ENCODE peak calls at places on chromosomes 2 and 18, in seven cellular contexts. J, D, C, X, W, B and M are unnamed samples. For H3K4me1, the result is how much of the 10 kb centered on the place peaks cover.

GRCh38 chr2:135839713-135840112 is 2.7 kb upstream of the LCT start:
- DNase-seq in J (no peak), D (peak), C (no peak), X (no peak), W (no peak), B (no peak), M (no peak)

GRCh38 chr2:158742536-158742935 is 52.6 kb upstream of the DAPL1 start:
- DNase-seq in J (no peak), D (no peak), C (no peak), X (no peak), W (no peak), B (no peak), M (no peak)

GRCh38 chr2:33412920-33413319 is 63.5 kb upstream of the RASGRP3 start:
- DNase-seq in J (no peak), D (peak), C (no peak), X (no peak), W (no peak), B (no peak), M (no peak)

GRCh38 chr18:3411327-3411726 is 38.6 kb upstream of the TGIF1 start:
- DNase-seq in J (no peak), D (no peak), C (no peak), X (no peak), W (no peak), B (no peak), M (no peak)

GRCh38 chr2:101949304-101949703 is 42.5 kb upstream of the IL1R2 start:
- DNase-seq in J (no peak), D (no peak), C (no peak), X (no peak), W (no peak), B (no peak), M (no peak)

GRCh38 chr2:161223139-161223732 is 63.0 kb downstream of the TANK start:
- DNase-seq in J (no peak), D (peak), C (peak), X (no peak), W (no peak), B (no peak), M (no peak)

GRCh38 chr2:231332872-231333500 is 62.5 kb upstream of the B3GNT7 start:
- DNase-seq in J (no peak), D (peak), C (no peak), X (no peak), W (no peak), B (no peak), M (no peak)

GRCh38 chr2:11483806-11484147 is 17.8 kb upstream of the E2F6 start:
- DNase-seq in J (no peak), D (no peak), C (no peak), X (no peak), W (no peak), B (no peak), M (no peak)

GRCh38 chr2:48543895-48544294 is 13.9 kb downstream of the STON1 start:
- DNase-seq in J (no peak), D (no peak), C (no peak), X (no peak), W (no peak), B (no peak), M (no peak)

GRCh38 chr2:239036819-239037558 is 189.1 kb downstream of the TWIST2 start:
- DNase-seq in J (no peak), D (no peak), C (no peak), X (no peak), W (no peak), B (no peak), M (no peak)

GRCh38 chr2:190579945-190580866 is 45.7 kb upstream of the NEMP2 start:
- DNase-seq in J (no peak), D (no peak), C (no peak), X (no peak), W (no peak), B (no peak), M (no peak)

GRCh38 chr2:186664644-186665043 is 29.2 kb upstream of the FAM171B start:
- DNase-seq in J (no peak), D (no peak), C (no peak), X (no peak), W (no peak), B (no peak), M (no peak)

GRCh38 chr2:7977900-7978299 is 704.0 kb upstream of the ID2 start:
- DNase-seq in J (no peak), D (no peak), C (no peak), X (no peak), W (no peak), B (no peak), M (no peak)

GRCh38 chr2:124254621-124255020 is 229.5 kb downstream of the CNTNAP5 start:
- DNase-seq in J (no peak), D (peak), C (no peak), X (no peak), W (no peak), B (no peak), M (no peak)

GRCh38 chr2:60416221-60417008 is 137.0 kb downstream of the BCL11A start:
- DNase-seq in J (peak), D (no peak), C (no peak), X (peak), W (no peak), B (no peak), M (no peak)

GRCh38 chr2:122866095-122866494 is 1110.6 kb downstream of the TSN start:
- DNase-seq in J (no peak), D (no peak), C (no peak), X (no peak), W (no peak), B (no peak), M (no peak)

GRCh38 chr2:40346535-40347354 is 105.1 kb downstream of the SLC8A1 start:
- DNase-seq in J (no peak), D (peak), C (no peak), X (no peak), W (no peak), B (no peak), M (no peak)

GRCh38 chr2:215579809-215580208 is 143.9 kb upstream of the FN1 start:
- DNase-seq in J (no peak), D (peak), C (no peak), X (no peak), W (no peak), B (no peak), M (no peak)

GRCh38 chr2:28725021-28725711 is 26.5 kb upstream of the PPP1CB start:
- DNase-seq in J (no peak), D (no peak), C (no peak), X (no peak), W (no peak), B (no peak), M (no peak)

GRCh38 chr18:58525517-58525916 is 103.4 kb downstream of the ALPK2 start:
- DNase-seq in J (no peak), D (peak), C (peak), X (no peak), W (no peak), B (no peak), M (no peak)

GRCh38 chr18:63707816-63708215 is 5.1 kb downstream of the SERPINB11 start:
- DNase-seq in J (no peak), D (peak), C (no peak), X (no peak), W (no peak), B (no peak), M (no peak)

GRCh38 chr2:99694331-99694730 is 204.5 kb upstream of the REV1 start:
- DNase-seq in J (no peak), D (no peak), C (no peak), X (no peak), W (no peak), B (no peak), M (no peak)

GRCh38 chr2:196480653-196481322 is 158.7 kb upstream of the CCDC150 start:
- DNase-seq in J (no peak), D (peak), C (no peak), X (no peak), W (no peak), B (no peak), M (no peak)

GRCh38 chr2:106867231-106867943 is 18.6 kb downstream of the ST6GAL2 start:
- DNase-seq in J (no peak), D (no peak), C (no peak), X (no peak), W (no peak), B (no peak), M (no peak)
- H3K4me1 ChIP-seq in J (under half), D (under half), C (under half), X (under half), W (under half), B (under half), M (under half)

DNA sequence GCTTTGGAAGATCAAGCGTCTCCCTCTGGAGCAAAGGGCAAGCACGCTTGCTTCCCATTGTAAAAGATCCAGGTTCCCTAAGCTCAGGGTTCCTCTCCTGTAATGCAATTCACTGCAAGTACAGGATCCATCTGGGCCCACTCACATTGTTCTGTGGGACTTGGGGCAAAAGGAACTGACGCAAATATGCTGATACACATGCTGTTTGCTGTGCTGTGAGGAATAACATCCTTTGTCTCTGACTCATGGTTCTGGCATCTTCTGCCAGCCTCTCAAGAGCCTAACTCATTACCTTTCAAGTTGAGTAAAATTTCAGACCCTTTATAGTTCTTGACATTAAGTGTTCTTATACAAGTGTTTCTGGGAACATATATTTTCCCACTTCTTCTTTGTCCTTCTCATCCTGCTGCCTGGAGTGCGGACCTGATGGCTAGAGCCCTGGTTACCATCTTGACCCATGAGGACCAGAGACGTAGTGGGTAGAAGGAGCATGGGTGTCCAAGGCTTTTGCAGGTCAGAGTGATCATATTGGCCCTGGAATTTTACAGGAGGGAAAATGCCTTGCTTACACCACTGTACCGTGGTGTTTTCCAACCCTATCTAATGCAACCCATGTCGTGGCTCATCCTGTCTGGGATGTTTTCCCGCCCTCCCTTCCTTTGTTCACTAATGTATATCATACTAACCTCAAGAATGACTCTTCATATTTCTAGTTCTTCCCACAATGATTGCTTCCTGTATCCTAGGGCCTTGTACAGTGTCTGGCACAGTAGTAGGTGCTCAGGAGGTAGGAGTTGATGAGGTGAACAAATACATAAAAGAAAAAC is 145.7 kb upstream of the GLI2 start:
- DNase-seq in J (no peak), D (peak), C (no peak), X (no peak), W (no peak), B (no peak), M (no peak)
- H3K27ac ChIP-seq in J (no peak), D (no peak), C (no peak), X (no peak), W (no peak), B (no peak), M (no peak)

GRCh38 chr18:70190529-70190928 is 15.0 kb downstream of the RTTN start:
- DNase-seq in J (no peak), D (no peak), C (no peak), X (no peak), W (no peak), B (no peak), M (no peak)
- H3K4me1 ChIP-seq in J (under half), D (under half), C (under half), X (under half), W (under half), B (under half), M (under half)

DNA sequence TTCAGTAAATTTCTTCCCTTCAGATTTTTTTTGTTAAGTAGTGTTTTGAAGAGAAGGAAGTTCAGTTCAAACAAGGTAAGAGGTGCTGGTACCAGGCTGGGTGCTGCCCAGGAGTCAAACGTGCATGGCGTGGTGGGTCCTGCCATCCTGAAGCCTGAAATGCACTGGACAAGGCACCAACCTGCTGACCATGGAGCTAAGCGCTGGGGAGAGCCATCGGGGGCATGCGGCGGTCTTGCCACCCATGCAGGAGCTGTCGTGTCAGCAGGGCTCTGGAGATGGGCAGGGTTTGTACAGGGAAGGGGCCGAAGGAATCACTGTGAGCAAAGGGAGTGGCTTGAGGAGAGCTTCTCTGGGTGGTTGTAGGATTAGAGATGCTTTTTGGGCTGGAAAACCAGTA is 126.6 kb downstream of the GBX2 start:
- DNase-seq in J (no peak), D (no peak), C (no peak), X (no peak), W (no peak), B (no peak), M (no peak)
- H3K27ac ChIP-seq in J (no peak), D (no peak), C (no peak), X (no peak), W (no peak), B (no peak), M (no peak)

DNA sequence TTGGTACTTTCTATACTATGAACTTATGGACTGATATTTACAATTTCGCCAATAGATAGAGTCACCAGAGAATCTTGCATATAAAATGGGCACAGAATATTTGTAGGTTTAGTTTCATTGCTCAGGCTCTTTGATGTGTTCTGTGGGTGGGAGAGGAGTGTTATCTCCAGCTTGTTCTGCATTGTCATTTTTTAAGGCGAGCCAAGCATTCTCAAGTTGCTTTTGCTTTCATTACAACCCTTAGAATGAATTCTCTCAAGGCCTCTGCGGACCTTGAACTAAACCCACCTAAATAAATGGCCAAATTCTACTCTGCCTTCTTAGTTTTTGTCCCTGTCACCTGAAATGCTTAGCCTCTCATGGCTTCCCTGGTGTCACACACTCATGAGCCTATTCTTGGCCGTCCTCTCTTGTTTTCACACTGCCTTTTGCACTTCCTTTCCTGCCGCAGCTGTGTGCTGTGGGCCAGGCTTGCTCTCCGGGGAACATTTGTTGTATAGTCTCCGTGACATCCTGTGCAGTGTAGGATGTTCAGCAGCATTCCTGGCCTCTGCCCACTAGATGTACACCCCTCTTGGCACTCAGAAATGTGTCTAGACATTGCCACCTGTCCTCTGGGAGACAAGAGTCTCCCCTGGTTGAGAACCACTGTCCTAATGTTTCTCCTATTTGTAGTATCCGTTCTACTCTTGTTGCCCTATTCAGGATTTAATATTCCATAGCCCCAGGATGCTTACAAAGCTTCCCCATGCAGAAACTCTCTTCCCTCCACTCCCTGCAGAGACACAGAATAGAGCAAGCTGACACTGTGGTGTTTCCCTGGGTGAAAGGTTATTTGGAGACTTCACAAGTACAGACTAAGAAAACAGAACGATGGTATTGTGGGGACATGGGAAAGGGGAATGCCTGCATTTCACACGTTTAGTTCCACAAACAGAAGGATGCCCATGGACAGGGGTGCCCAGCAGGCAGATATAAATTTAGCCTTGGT is 255.6 kb downstream of the PTPRM start:
- DNase-seq in J (no peak), D (peak), C (no peak), X (no peak), W (no peak), B (no peak), M (no peak)
- H3K4me1 ChIP-seq in J (under half), D (under half), C (under half), X (under half), W (under half), B (under half), M (under half)